ENCODE peak calls at places on chromosome 19, in five cellular contexts. A is fibroblast of lung, H is neuronal stem cell, X is mucosa of descending colon, F is body of pancreas. K is an unnamed sample. For H3K36me3 and H3K9me3, the result is how much of the 10 kb centered on the place peaks cover.

GRCh38 chr19:4583961-4584669 is 24.6 kb upstream of the SEMA6B start:
- DNase-seq in A (peak), H (peak), X (no peak), F (no peak), K (peak)

GRCh38 chr19:30479231-30479630 is 107.0 kb downstream of the ZNF536 start:
- DNase-seq in A (no peak), H (no peak), X (no peak), F (no peak), K (no peak)

GRCh38 chr19:55600336-55601028 is 394 bp downstream of the ZNF524 start:
- DNase-seq in A (peak), H (peak), X (no peak), F (no peak), K (no peak)

GRCh38 chr19:39413903-39414608 is 1.6 kb downstream of the PLEKHG2 start:
- DNase-seq in A (no peak), H (no peak), X (no peak), F (no peak), K (peak)

GRCh38 chr19:46620267-46620666 is 4.6 kb downstream of the PTGIR start:
- DNase-seq in A (no peak), H (no peak), X (no peak), F (no peak), K (no peak)

GRCh38 chr19:39352549-39353285 is 10.5 kb downstream of the SAMD4B start:
- DNase-seq in A (no peak), H (no peak), X (no peak), F (no peak), K (no peak)

GRCh38 chr19:13902993-13903555 is 2.8 kb downstream of the BRME1 start:
- DNase-seq in A (no peak), H (no peak), X (no peak), F (no peak), K (peak)

GRCh38 chr19:47492571-47493377 is 8.8 kb upstream of the KPTN start:
- DNase-seq in A (no peak), H (no peak), X (no peak), F (no peak), K (no peak)

GRCh38 chr19:50906217-50906616 is 5.0 kb downstream of the KLK4 start:
- DNase-seq in A (no peak), H (peak), X (no peak), F (peak), K (peak)

GRCh38 chr19:33673996-33674395 is 52.2 kb downstream of the CHST8 start:
- DNase-seq in A (no peak), H (no peak), X (no peak), F (no peak), K (no peak)

GRCh38 chr19:18013621-18014111 is 5.7 kb downstream of the ARRDC2 start:
- DNase-seq in A (no peak), H (no peak), X (no peak), F (peak), K (no peak)

GRCh38 chr19:35120492-35120891 is 4.9 kb downstream of the FXYD3 start:
- DNase-seq in A (peak), H (no peak), X (no peak), F (peak), K (peak)

GRCh38 chr19:18776288-18776594 is 14.9 kb downstream of the COMP start:
- DNase-seq in A (peak), H (no peak), X (no peak), F (no peak), K (peak)

GRCh38 chr19:33290082-33290815 is 12.1 kb downstream of the CEBPA start:
- DNase-seq in A (no peak), H (no peak), X (peak), F (no peak), K (no peak)

GRCh38 chr19:14476663-14477401 is 1.7 kb upstream of the PTGER1 start:
- DNase-seq in A (peak), H (no peak), X (peak), F (no peak), K (peak)

GRCh38 chr19:6801397-6802086 is 29.0 kb downstream of the VAV1 start:
- DNase-seq in A (peak), H (no peak), X (peak), F (peak), K (no peak)

GRCh38 chr19:5345895-5346386 is 5.3 kb upstream of the PTPRS start:
- DNase-seq in A (peak), H (no peak), X (no peak), F (no peak), K (peak)

GRCh38 chr19:15656467-15656866 is 15.8 kb downstream of the CYP4F3 start:
- DNase-seq in A (no peak), H (no peak), X (no peak), F (no peak), K (no peak)

GRCh38 chr19:55526216-55527196 is 10.4 kb downstream of the SBK2 start:
- DNase-seq in A (peak), H (no peak), X (peak), F (peak), K (peak)

GRCh38 chr19:29410974-29411615 is 114.7 kb upstream of the VSTM2B start:
- DNase-seq in A (no peak), H (no peak), X (no peak), F (no peak), K (no peak)

GRCh38 chr19:3683405-3683865 is 16.8 kb downstream of the PIP5K1C start:
- DNase-seq in A (peak), H (no peak), X (no peak), F (no peak), K (no peak)

GRCh38 chr19:33640773-33641172 is 19.0 kb downstream of the CHST8 start:
- DNase-seq in A (no peak), H (no peak), X (no peak), F (no peak), K (no peak)

GRCh38 chr19:48330012-48330681 is 4.8 kb downstream of the EMP3 start:
- DNase-seq in A (peak), H (peak), X (peak), F (peak), K (no peak)

GRCh38 chr19:4144666-4145261 is 8.7 kb upstream of the CREB3L3 start:
- DNase-seq in A (peak), H (no peak), X (peak), F (no peak), K (peak)

GRCh38 chr19:38930776-38931761 is at the start of gene MRPS12:
- DNase-seq in A (peak), H (peak), X (peak), F (peak), K (peak)

GRCh38 chr19:3963458-3964255 is 7.2 kb downstream of the DAPK3 start:
- DNase-seq in A (no peak), H (no peak), X (no peak), F (no peak), K (no peak)

GRCh38 chr19:11721681-11722080 is 17.1 kb downstream of the ZNF823 start:
- DNase-seq in A (no peak), H (no peak), X (no peak), F (no peak), K (no peak)
- H3K4me3 ChIP-seq in A (no peak), H (no peak), X (no peak), F (no peak), K (peak)

DNA sequence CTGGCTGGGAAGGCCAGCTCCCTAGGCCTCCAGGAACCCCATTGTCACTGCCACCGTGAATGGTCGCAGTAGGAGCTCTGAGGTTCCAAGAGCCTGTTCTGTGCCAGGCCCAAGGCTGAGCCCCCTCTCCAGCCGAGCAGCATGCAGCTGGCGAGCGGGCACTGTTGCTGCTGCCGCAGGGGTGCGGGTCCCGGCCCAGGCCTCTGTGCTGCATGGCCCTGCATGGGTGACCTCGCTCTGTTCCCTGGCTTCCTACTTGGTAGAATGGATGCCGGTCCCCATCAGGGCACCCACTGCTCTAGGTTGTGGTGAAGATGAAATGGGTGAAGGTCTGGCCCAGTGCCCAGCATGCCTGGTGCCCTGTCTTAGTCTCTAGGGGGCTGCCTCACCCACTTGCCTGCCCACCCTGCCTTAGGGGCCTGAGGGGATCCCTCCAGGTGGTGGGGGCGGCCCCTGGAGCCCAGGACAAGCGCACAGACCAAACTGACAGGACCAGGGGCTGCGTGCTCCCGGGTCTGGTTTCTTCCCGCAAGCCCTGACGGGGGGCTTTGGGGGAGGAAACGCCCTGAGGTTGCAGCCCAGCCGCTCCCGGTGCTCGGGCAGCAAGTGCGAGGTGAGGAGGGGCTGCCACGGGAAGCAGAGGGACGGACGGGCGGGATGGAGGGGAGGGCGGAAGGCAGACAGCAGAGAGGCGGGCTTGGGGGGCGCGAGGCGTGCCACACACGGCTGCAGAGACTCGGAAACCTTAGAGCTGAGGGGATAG is 8.7 kb upstream of the UQCR11 start:
- DNase-seq in A (no peak), H (no peak), X (no peak), F (no peak), K (no peak)
- H3K36me3 ChIP-seq in A (under half), H (half or more), X (under half), F (under half), K (under half)

DNA sequence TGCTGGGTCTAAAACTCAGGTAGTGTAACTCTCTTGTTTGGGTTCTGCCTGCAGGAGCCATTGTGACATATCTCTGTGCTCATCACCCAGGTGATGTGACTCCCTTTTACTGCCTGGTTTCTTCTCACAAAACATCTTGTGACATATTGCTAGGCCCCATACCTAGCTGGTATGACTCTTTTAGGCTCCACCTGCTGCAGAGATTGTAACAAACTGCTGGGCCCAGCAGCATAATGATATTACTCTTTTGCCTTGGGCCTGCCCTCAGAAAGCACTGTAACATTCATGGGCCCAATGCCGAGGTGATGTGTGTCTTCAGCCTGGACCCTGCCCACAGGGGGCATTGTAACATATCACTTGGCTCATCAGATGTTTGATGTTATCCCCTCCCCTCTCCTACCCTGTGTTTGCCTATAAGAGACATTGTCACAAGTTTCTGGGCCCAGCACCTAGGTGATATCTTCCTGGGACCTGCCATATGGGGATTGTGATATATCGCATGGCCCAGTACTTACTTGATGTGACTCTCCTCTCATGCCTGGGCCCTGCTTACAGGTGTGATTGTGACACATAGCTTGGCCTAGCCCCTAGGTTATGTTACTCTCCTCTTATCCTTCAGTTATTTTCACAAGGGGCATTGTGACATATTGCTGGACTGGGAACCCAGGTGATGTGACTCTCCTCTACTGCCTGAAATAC is 18.0 kb upstream of the ZNF681 start:
- DNase-seq in A (no peak), H (no peak), X (no peak), F (no peak), K (no peak)
- H3K9me3 ChIP-seq in A (under half), H (half or more), X (under half), F (under half), K (under half)

DNA sequence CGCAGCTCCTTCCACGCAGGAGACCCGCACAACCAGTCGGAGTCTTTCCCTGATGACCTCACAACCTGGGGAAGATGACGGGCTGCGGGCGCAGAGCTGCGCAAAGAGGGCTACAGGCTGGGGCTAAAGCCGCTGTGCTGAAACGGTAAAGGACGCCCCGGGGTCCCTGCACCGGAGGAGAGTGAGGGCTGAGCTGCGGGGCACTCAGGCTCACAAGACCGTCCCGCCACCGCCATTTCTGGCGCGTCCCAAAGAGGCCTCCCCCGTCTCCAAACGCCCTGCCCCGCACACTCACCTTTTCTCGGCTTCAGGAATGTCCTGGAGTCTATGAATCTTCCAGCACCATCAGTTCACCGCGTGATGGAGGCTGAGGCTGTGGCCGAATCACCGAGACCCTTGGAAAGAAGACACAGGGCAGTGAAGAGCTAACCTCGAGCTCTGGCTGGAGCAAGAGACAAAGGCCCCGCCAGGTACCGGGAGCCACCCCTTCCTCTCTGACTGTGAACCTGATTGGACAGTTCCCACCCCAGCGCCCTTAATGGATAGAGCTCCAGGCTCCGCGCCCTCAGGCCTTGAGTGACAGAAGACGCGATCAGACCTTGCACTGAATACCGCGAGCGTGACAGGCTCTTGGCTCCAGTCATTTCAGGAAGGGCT is 41.8 kb upstream of the ZNF429 start:
- DNase-seq in A (peak), H (peak), X (peak), F (peak), K (no peak)
- H3K4me3 ChIP-seq in A (peak), H (peak), X (no peak), F (peak), K (no peak)

GRCh38 chr19:58551123-58551497 is 3.8 kb downstream of the CHMP2A start:
- DNase-seq in A (no peak), H (no peak), X (no peak), F (no peak), K (no peak)

GRCh38 chr19:58551577-58552471 is 3.1 kb downstream of the CHMP2A start:
- DNase-seq in A (no peak), H (no peak), X (no peak), F (peak), K (no peak)

GRCh38 chr19:58548859-58549663 is 5.2 kb downstream of the TRIM28 start:
- DNase-seq in A (no peak), H (no peak), X (no peak), F (peak), K (no peak)

GRCh38 chr19:58550362-58551122 is 4.4 kb downstream of the CHMP2A start:
- DNase-seq in A (no peak), H (no peak), X (no peak), F (no peak), K (no peak)

GRCh38 chr19:58549664-58550361 is 5.1 kb downstream of the CHMP2A start:
- DNase-seq in A (no peak), H (no peak), X (no peak), F (no peak), K (no peak)
- H3K36me3 ChIP-seq in A (half or more), H (half or more), X (under half), F (under half), K (half or more)

DNA sequence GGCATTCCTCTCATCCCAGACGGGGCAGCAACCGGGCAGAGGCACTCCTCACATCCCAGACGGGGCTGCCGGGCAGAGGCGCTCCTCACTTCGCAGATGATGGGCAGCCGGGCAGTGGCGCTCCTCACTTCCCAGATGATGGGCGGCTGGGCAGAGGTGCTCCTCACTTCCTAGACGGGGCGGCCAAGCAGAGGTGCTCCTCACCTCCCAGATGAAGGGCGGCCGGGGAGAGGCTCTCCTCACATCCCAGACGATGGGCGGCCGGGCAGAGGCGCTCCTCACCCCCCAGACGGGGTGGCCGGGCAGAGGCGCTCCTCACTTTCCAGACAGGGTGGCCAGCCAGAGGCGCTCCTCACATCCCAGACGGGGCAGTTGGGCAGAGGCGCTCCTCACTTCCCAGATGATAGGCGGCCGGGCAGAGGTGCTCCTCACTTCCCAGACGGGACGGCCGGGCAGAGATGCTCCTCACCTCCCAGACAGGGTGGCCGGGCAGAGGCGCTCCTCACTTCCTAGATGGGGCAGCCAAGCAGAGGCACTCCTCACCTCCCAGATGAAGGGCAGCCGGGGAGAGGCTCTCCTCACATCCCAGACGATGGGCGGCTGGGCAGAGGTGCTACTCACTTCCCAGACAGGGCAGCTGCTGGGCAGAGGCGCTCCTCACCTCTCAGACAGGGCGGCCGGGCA is 68.9 kb downstream of the ZNF708 start:
- DNase-seq in A (no peak), H (no peak), X (no peak), F (no peak), K (no peak)
- H3K9me3 ChIP-seq in A (under half), H (under half), X (under half), F (under half), K (under half)

GRCh38 chr19:8696993-8697392 is 1.6 kb downstream of the ACTL9 start:
- DNase-seq in A (no peak), H (no peak), X (no peak), F (no peak), K (no peak)

GRCh38 chr19:8697671-8698432 is 743 bp downstream of the ACTL9 start:
- DNase-seq in A (no peak), H (no peak), X (no peak), F (no peak), K (no peak)

GRCh38 chr19:8698433-8699063 is at the start of gene ACTL9:
- DNase-seq in A (no peak), H (no peak), X (no peak), F (no peak), K (no peak)

GRCh38 chr19:8699908-8700307 is 1.3 kb upstream of the ACTL9 start:
- DNase-seq in A (no peak), H (no peak), X (no peak), F (no peak), K (no peak)

GRCh38 chr19:8702350-8702749 is 3.8 kb upstream of the ACTL9 start:
- DNase-seq in A (no peak), H (no peak), X (no peak), F (no peak), K (no peak)
- H3K4me3 ChIP-seq in A (no peak), H (no peak), X (no peak), F (no peak), K (no peak)

GRCh38 chr19:10486551-10486950 is 16.6 kb downstream of the KEAP1 start:
- DNase-seq in A (no peak), H (no peak), X (no peak), F (no peak), K (no peak)

GRCh38 chr19:10497371-10497770 is 5.8 kb downstream of the KEAP1 start:
- DNase-seq in A (no peak), H (no peak), X (no peak), F (no peak), K (no peak)

DNA sequence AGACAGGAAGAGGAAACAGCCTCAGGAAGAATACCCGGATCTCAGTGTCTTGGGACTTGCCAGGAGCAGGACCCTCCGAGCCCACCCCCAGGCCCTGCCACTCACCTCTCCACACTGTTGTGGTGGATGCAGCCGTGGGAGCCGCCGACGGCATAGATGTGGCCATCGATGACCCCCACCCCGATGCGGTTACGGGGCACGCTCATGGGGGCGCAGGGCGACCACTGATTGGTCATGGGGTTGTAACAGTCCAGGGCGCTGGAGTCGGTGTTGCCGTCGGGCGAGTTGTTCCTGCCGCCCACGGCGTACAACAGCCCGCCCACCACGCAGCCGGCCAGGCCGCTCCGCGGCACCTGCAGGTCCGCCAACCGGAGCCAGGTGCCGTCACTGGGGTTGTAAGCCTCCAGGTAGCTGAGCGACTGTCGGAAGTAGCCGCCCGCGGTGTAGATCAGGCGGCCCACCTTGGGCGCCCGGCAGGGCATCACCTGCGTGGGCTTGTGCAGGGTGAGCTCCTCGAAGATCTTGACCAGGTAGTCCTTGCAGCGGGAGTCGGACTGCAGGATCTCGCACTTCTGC is 11.6 kb downstream of the KEAP1 start:
- DNase-seq in A (no peak), H (no peak), X (no peak), F (no peak), K (no peak)
- H3K36me3 ChIP-seq in A (under half), H (half or more), X (under half), F (under half), K (half or more)